ENCODE peak calls at places on chromosomes 7 and 10, in eight cellular contexts. K is AG08396; A is esophagus squamous epithelium; B is astrocyte of the spinal cord; H is activated naive CD4-positive, alpha-beta T cell; O is hippocampal formation; D is small intestine; P is myocyte. W is an unnamed sample.

GRCh38 chr7:101167645-101168411 is 2.5 kb upstream of the VGF start:
- DNase-seq in K (no peak), A (no peak), B (no peak), H (no peak), O (no peak), D (no peak), P (no peak), W (no peak)

GRCh38 chr10:29541826-29542225 is 92.9 kb downstream of the SVIL start:
- DNase-seq in K (no peak), A (no peak), B (no peak), H (no peak), O (no peak), D (no peak), P (no peak), W (peak; percentile 23)

GRCh38 chr10:71390435-71390820 is 6.3 kb upstream of the CDH23 start:
- DNase-seq in K (no peak), A (no peak), B (no peak), H (no peak), O (peak; percentile 61), D (no peak), P (no peak), W (no peak)

GRCh38 chr10:132110713-132111112 is 45.0 kb downstream of the JAKMIP3 start:
- DNase-seq in K (no peak), A (no peak), B (no peak), H (no peak), O (no peak), D (no peak), P (no peak), W (no peak)

GRCh38 chr10:91349381-91349780 is 60.8 kb upstream of the HECTD2 start:
- DNase-seq in K (peak; percentile 44), A (no peak), B (peak; percentile 98), H (no peak), O (peak; percentile 5), D (no peak), P (peak; percentile 99), W (no peak)

GRCh38 chr7:137169282-137169698 is 174.2 kb downstream of the PTN start:
- DNase-seq in K (peak; percentile 70), A (no peak), B (peak; percentile 85), H (no peak), O (peak; percentile 51), D (no peak), P (peak; percentile 99), W (peak; percentile 96)

GRCh38 chr7:378551-379455 is 88.8 kb downstream of the FOXL3 start:
- DNase-seq in K (no peak), A (no peak), B (no peak), H (no peak), O (no peak), D (peak; percentile 84), P (no peak), W (no peak)

GRCh38 chr7:2972531-2973161 is 71.0 kb downstream of the CARD11 start:
- DNase-seq in K (no peak), A (no peak), B (no peak), H (no peak), O (no peak), D (no peak), P (no peak), W (no peak)

GRCh38 chr10:75402486-75403143 is 1.1 kb upstream of the ZNF503 start:
- DNase-seq in K (peak; percentile 40), A (no peak), B (no peak), H (no peak), O (no peak), D (no peak), P (no peak), W (peak; percentile 53)

GRCh38 chr10:1591045-1591444 is 146.3 kb downstream of the ADARB2 start:
- DNase-seq in K (no peak), A (no peak), B (no peak), H (no peak), O (no peak), D (no peak), P (no peak), W (no peak)

GRCh38 chr7:94374231-94374630 is 20.5 kb upstream of the COL1A2 start:
- DNase-seq in K (peak; percentile 85), A (no peak), B (peak; percentile 96), H (no peak), O (no peak), D (no peak), P (peak; percentile 98), W (no peak)

GRCh38 chr7:117459735-117460134 is 20.1 kb upstream of the CFTR start:
- DNase-seq in K (no peak), A (no peak), B (no peak), H (no peak), O (no peak), D (no peak), P (no peak), W (no peak)

GRCh38 chr10:67784584-67784983 is 53.4 kb downstream of the DNAJC12 start:
- DNase-seq in K (no peak), A (no peak), B (no peak), H (no peak), O (no peak), D (no peak), P (no peak), W (no peak)

GRCh38 chr7:75734586-75735047 is 4.1 kb downstream of the HIP1 start:
- DNase-seq in K (no peak), A (no peak), B (peak; percentile 75), H (no peak), O (no peak), D (no peak), P (no peak), W (no peak)

GRCh38 chr7:12623885-12624498 is 53.5 kb downstream of the SCIN start:
- DNase-seq in K (no peak), A (no peak), B (peak; percentile 45), H (no peak), O (peak; percentile 25), D (peak; percentile 41), P (peak; percentile 68), W (peak; percentile 21)

GRCh38 chr7:151063212-151063561 is 3.8 kb downstream of the SLC4A2 start:
- DNase-seq in K (peak; percentile 67), A (no peak), B (peak; percentile 44), H (no peak), O (no peak), D (peak; percentile 32), P (peak; percentile 96), W (no peak)

GRCh38 chr7:132825932-132826480 is 249.7 kb upstream of the PLXNA4 start:
- DNase-seq in K (no peak), A (no peak), B (no peak), H (no peak), O (peak; percentile 36), D (no peak), P (no peak), W (no peak)

GRCh38 chr10:98380493-98381339 is 34.3 kb downstream of the PYROXD2 start:
- DNase-seq in K (no peak), A (no peak), B (no peak), H (no peak), O (no peak), D (no peak), P (peak; percentile 21), W (no peak)

GRCh38 chr10:78520737-78521430 is 487.2 kb downstream of the RPS24 start:
- DNase-seq in K (no peak), A (no peak), B (peak; percentile 42), H (no peak), O (no peak), D (peak; percentile 12), P (no peak), W (no peak)

GRCh38 chr7:87506243-87507180 is 31.0 kb upstream of the ABCB4 start:
- DNase-seq in K (no peak), A (no peak), B (peak; percentile 15), H (no peak), O (peak; percentile 18), D (peak; percentile 16), P (peak; percentile 31), W (peak; percentile 23)

GRCh38 chr7:56537477-56537876 is 421.3 kb upstream of the NUPR2 start:
- DNase-seq in K (no peak), A (no peak), B (no peak), H (no peak), O (no peak), D (no peak), P (no peak), W (no peak)

GRCh38 chr10:81838950-81839349 is 36.0 kb upstream of the NRG3 start:
- DNase-seq in K (no peak), A (no peak), B (no peak), H (no peak), O (no peak), D (no peak), P (no peak), W (no peak)

GRCh38 chr7:57404343-57404966 is 45.5 kb upstream of the ZNF716 start:
- DNase-seq in K (no peak), A (no peak), B (no peak), H (no peak), O (peak; percentile 26), D (no peak), P (no peak), W (no peak)

GRCh38 chr7:25965405-25966123 is 186.4 kb upstream of the NFE2L3 start:
- DNase-seq in K (no peak), A (no peak), B (no peak), H (no peak), O (no peak), D (peak; percentile 36), P (no peak), W (no peak)

GRCh38 chr7:99926351-99926750 is 3.1 kb downstream of the GJC3 start:
- DNase-seq in K (no peak), A (no peak), B (no peak), H (no peak), O (no peak), D (no peak), P (no peak), W (no peak)

GRCh38 chr10:17290226-17290625 is 62.2 kb downstream of the VIM start:
- DNase-seq in K (peak; percentile 7), A (no peak), B (peak; percentile 9), H (no peak), O (no peak), D (peak; percentile 25), P (peak; percentile 3), W (peak; percentile 0)

W was measured in COR-L47.